ENCODE peak calls at places on chromosome 4, in six cellular contexts. V is GM12878, G is K562, Q is HCT116, C is H1, B is HepG2. P is an unnamed sample.

GRCh38 chr4:137470806-137471205 is 61.5 kb downstream of the PCDH18 start:
- DNase-seq in V (no peak), Q (no peak), C (no peak), B (no peak), G (no peak), P (no peak)

GRCh38 chr4:75830906-75831305 is 71.3 kb downstream of the PPEF2 start:
- DNase-seq in V (no peak), C (no peak), B (no peak), Q (no peak), G (no peak), P (no peak)

GRCh38 chr4:65968873-65969272 is 298.6 kb upstream of the EPHA5 start:
- DNase-seq in Q (no peak), B (peak; percentile 10), V (no peak), G (no peak), C (no peak), P (no peak)

GRCh38 chr4:76197971-76198410 is 15.6 kb downstream of the SCARB2 start:
- DNase-seq in G (peak; percentile 25), V (no peak), B (no peak), C (no peak), Q (no peak), P (no peak)

GRCh38 chr4:118772149-118773081 is 63.5 kb downstream of the SEC24D start:
- DNase-seq in G (peak; percentile 44), V (no peak), Q (peak; percentile 34), C (no peak), B (peak; percentile 18), P (peak; percentile 5)

GRCh38 chr4:120266602-120267001 is 200.0 kb upstream of the MAD2L1 start:
- DNase-seq in G (no peak), B (no peak), C (no peak), V (no peak), Q (no peak), P (no peak)

GRCh38 chr4:134702374-134702773 is 500.8 kb upstream of the PABPC4L start:
- DNase-seq in Q (no peak), V (no peak), B (no peak), C (no peak), G (no peak), P (no peak)

GRCh38 chr4:140645614-140646412 is 77.1 kb upstream of the UCP1 start:
- DNase-seq in Q (no peak), G (no peak), C (no peak), B (peak; percentile 49), V (no peak), P (no peak)

GRCh38 chr4:70838400-70838971 is 1.2 kb downstream of the GRSF1 start:
- DNase-seq in C (no peak), G (no peak), B (no peak), V (no peak), Q (no peak), P (peak; percentile 5)

GRCh38 chr4:20773144-20773997 is 73.1 kb downstream of the PACRGL start:
- DNase-seq in V (no peak), Q (peak; percentile 32), G (peak; percentile 49), C (peak; percentile 72), B (peak; percentile 40), P (peak; percentile 77)

GRCh38 chr4:139734875-139735380 is 69.3 kb downstream of the MGST2 start:
- DNase-seq in C (peak; percentile 89), Q (no peak), B (no peak), G (no peak), V (no peak), P (peak; percentile 59)

GRCh38 chr4:6495736-6496135 is 23.3 kb upstream of the PPP2R2C start:
- DNase-seq in Q (no peak), G (no peak), B (no peak), C (peak; percentile 24), V (no peak), P (no peak)

GRCh38 chr4:76703123-76703490 is 194.8 kb downstream of the SOWAHB start:
- DNase-seq in C (no peak), Q (peak; percentile 28), G (no peak), B (no peak), V (no peak), P (no peak)

GRCh38 chr4:147975325-147975724 is 243.4 kb downstream of the ARHGAP10 start:
- DNase-seq in B (no peak), C (no peak), Q (no peak), V (no peak), G (no peak), P (no peak)

GRCh38 chr4:86033171-86033570 is 326.7 kb downstream of the MAPK10 start:
- DNase-seq in Q (no peak), V (no peak), B (no peak), G (no peak), C (no peak), P (no peak)

GRCh38 chr4:176547005-176547404 is 227.2 kb downstream of the SPCS3 start:
- DNase-seq in V (no peak), B (no peak), G (no peak), C (no peak), Q (no peak), P (no peak)

GRCh38 chr4:23958749-23959148 is 68.9 kb upstream of the PPARGC1A start:
- DNase-seq in V (no peak), B (no peak), Q (no peak), C (no peak), G (no peak), P (no peak)

GRCh38 chr4:76306882-76307669 is 543 bp downstream of the STBD1 start:
- DNase-seq in B (peak; percentile 19), V (no peak), C (peak; percentile 85), G (no peak), Q (no peak), P (peak; percentile 25)

GRCh38 chr4:153497091-153497531 is 31.0 kb downstream of the TMEM131L start:
- DNase-seq in Q (no peak), C (peak; percentile 41), G (peak; percentile 69), B (peak; percentile 58), V (no peak), P (no peak)

GRCh38 chr4:81030617-81031388 is at the start of gene BMP3:
- DNase-seq in B (no peak), G (no peak), C (peak; percentile 73), V (no peak), Q (no peak), P (no peak)

GRCh38 chr4:1204828-1205591 is 32.6 kb upstream of the SPON2 start:
- DNase-seq in C (peak; percentile 43), V (no peak), G (no peak), Q (no peak), B (peak; percentile 87), P (no peak)
- TF ChIP-seq ZNF274 in C (no peak), V (no peak), G (no peak), Q (no peak), B (peak; percentile 89), P (no peak)

GRCh38 chr4:151422862-151423261 is 13.9 kb downstream of the FHIP1A start:
- DNase-seq in B (no peak), Q (no peak), G (no peak), C (no peak), V (no peak), P (no peak)
- H3K4me1 ChIP-seq in B (peaks cover 13% of the 10 kb centered on the region), Q (peaks cover 15% of the 10 kb centered on the region), G (no peaks in the 10 kb centered on the region), C (peaks cover 3% of the 10 kb centered on the region), V (no peaks in the 10 kb centered on the region), P (no peaks in the 10 kb centered on the region)

GRCh38 chr4:142645478-142646108 is 200.5 kb downstream of the INPP4B start:
- DNase-seq in C (no peak), B (no peak), G (no peak), V (no peak), Q (no peak), P (no peak)
- H3K9ac ChIP-seq in C (no peak overlapping the region), B (no peak overlapping the region), G (no peak overlapping the region), V (no peak overlapping the region), Q (no peak overlapping the region), P (no peak overlapping the region)

GRCh38 chr4:2830632-2831610 is 12.7 kb upstream of the ADD1 start:
- DNase-seq in G (no peak), Q (no peak), B (no peak), V (no peak), C (no peak), P (no peak)
- TF ChIP-seq ZNF274 in G (no peak), Q (no peak), B (no peak), V (no peak), C (no peak), P (no peak)

DNA sequence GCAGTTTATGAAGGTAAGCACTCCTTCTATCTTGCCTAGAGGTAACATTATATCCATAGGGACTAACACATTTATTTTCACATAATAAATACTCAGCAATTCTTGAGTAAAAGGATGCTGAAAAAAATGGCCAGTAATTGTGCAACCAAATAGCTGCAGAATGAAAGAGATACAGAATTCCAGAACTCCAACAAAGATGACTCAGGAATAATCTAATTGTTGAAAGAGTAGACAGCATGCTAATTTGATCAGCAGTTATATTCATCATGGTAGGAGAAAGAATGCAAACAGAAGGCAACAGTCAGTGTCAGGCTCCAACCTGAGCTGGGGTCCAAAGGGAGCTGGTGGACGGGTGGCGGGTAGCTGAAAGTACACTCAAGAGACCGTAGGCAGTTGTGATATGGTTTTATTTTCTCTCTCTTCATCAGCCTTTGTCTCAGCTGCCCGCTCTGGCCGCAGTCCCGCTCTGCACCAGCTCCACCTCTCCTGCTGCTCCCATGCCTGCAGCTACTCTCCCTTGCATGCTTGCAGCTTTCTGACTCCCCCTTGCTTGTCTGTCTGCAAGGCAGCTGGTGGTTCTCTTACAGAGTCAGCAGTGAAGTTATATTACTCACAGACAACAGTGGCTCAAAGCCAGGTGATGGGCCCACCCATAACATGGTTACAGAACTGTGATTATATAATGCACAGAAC is 1150.0 kb downstream of the STIM2 start:
- DNase-seq in G (no peak), B (no peak), C (no peak), Q (no peak), V (no peak), P (no peak)
- H3K4me1 ChIP-seq in G (no peaks in the 10 kb centered on the region), B (no peaks in the 10 kb centered on the region), C (no peaks in the 10 kb centered on the region), Q (no peaks in the 10 kb centered on the region), V (no peaks in the 10 kb centered on the region), P (no peaks in the 10 kb centered on the region)

GRCh38 chr4:40992472-40993298 is 221.7 kb downstream of the APBB2 start:
- DNase-seq in C (no peak), B (no peak), V (peak; percentile 78), Q (no peak), G (no peak), P (no peak)
- H3K9ac ChIP-seq in C (no peak overlapping the region), B (no peak overlapping the region), V (peak overlapping the region; percentile 71), Q (peak overlapping the region; percentile 42), G (no peak overlapping the region), P (no peak overlapping the region)

GRCh38 chr4:13298655-13299054 is 185.5 kb downstream of the RAB28 start:
- DNase-seq in V (no peak), C (no peak), G (no peak), Q (no peak), B (peak; percentile 40), P (no peak)

GRCh38 chr4:13289391-13289790 is 194.7 kb downstream of the RAB28 start:
- DNase-seq in B (no peak), G (no peak), Q (no peak), V (no peak), C (no peak), P (no peak)

GRCh38 chr4:13299343-13299742 is 184.8 kb downstream of the RAB28 start:
- DNase-seq in V (no peak), G (no peak), Q (no peak), C (no peak), B (no peak), P (no peak)

GRCh38 chr4:13292372-13292771 is 191.8 kb downstream of the RAB28 start:
- DNase-seq in Q (no peak), V (no peak), B (no peak), G (no peak), C (no peak), P (no peak)

GRCh38 chr4:13294961-13295605 is 189.1 kb downstream of the RAB28 start:
- DNase-seq in Q (no peak), B (peak; percentile 79), G (no peak), C (no peak), V (no peak), P (no peak)
- TF ChIP-seq ZNF274 in Q (no peak), B (no peak), G (no peak), C (no peak), V (no peak), P (no peak)

P was measured in NT2/D1.